ENCODE peak calls at places on chromosomes 4 and X, in nine cellular contexts. B is left lung; Q is NCI-H1417; Z is GM23248; K is stimulated activated CD8-positive, alpha-beta memory T cell treated with anti-CD3 and anti-CD28 coated beads, Interleukin-12 subunit alpha, Interleukin-12 subunit beta, amount 100 ng/mL, for 1 hour; Y is NB4; A is SW480; I is NCI-H510A; T is activated T-cell treated with anti-CD3 and anti-CD28 coated beads for 1 hour. S is an unnamed sample.
A peak's percentile ranks its signal among the peaks of the same experiment; 100 is the strongest.

GRCh38 chr4:56981795-56982201 is 3.1 kb downstream of the POLR2B start:
- DNase-seq in B (no peak), Q (no peak), Z (peak; percentile 55), K (no peak), Y (no peak), A (no peak), I (no peak), T (no peak), S (no peak)

GRCh38 chr4:1512081-1512737 is 106.0 kb upstream of the NKX1-1 start:
- DNase-seq in B (peak; percentile 53), Q (no peak), Z (no peak), K (no peak), Y (no peak), A (no peak), I (no peak), T (no peak), S (no peak)

GRCh38 chrX:134460861-134461218 is 875 bp downstream of the HPRT1 start:
- DNase-seq in B (no peak), Q (peak; percentile 67), Z (peak; percentile 42), K (no peak), Y (peak; percentile 33), A (peak; percentile 47), I (no peak), T (no peak), S (no peak)

GRCh38 chr4:185202984-185203379 is 818 bp downstream of the CFAP97 start:
- DNase-seq in B (no peak), Q (no peak), Z (no peak), K (no peak), Y (peak; percentile 12), A (no peak), I (no peak), T (no peak), S (no peak)

GRCh38 chr4:20816287-20816686 is 116.0 kb downstream of the PACRGL start:
- DNase-seq in B (no peak), Q (no peak), Z (no peak), K (no peak), Y (no peak), A (no peak), I (no peak), T (no peak), S (no peak)

GRCh38 chr4:10371869-10372471 is 85.3 kb downstream of the ZNF518B start:
- DNase-seq in B (no peak), Q (no peak), Z (peak; percentile 39), K (no peak), Y (no peak), A (peak; percentile 44), I (no peak), T (no peak), S (no peak)

GRCh38 chrX:135003876-135004623 is 13.3 kb downstream of the SMIM10 start:
- DNase-seq in B (peak; percentile 93), Q (peak; percentile 88), Z (peak; percentile 93), K (peak; percentile 74), Y (peak; percentile 88), A (peak; percentile 84), I (peak; percentile 69), T (peak; percentile 77), S (peak; percentile 93)

GRCh38 chr4:3783691-3784306 is 17.6 kb downstream of the ADRA2C start:
- DNase-seq in B (peak; percentile 62), Q (no peak), Z (peak; percentile 48), K (no peak), Y (no peak), A (peak; percentile 56), I (no peak), T (no peak), S (no peak)

GRCh38 chr4:78581626-78582025 is 30.1 kb downstream of the ANXA3 start:
- DNase-seq in B (no peak), Q (no peak), Z (no peak), K (no peak), Y (peak; percentile 22), A (no peak), I (no peak), T (no peak), S (no peak)

GRCh38 chrX:109760241-109760921 is 27.3 kb upstream of the ACSL4 start:
- DNase-seq in B (no peak), Q (no peak), Z (no peak), K (no peak), Y (no peak), A (no peak), I (no peak), T (no peak), S (no peak)

GRCh38 chr4:24249972-24250371 is 334.4 kb downstream of the DHX15 start:
- DNase-seq in B (no peak), Q (peak; percentile 18), Z (no peak), K (no peak), Y (no peak), A (no peak), I (no peak), T (no peak), S (no peak)

GRCh38 chr4:98383431-98384106 is 122.4 kb downstream of the RAP1GDS1 start:
- DNase-seq in B (no peak), Q (no peak), Z (no peak), K (no peak), Y (no peak), A (no peak), I (no peak), T (no peak), S (no peak)

GRCh38 chrX:68669094-68669830 is 21.8 kb downstream of the STARD8 start:
- DNase-seq in B (no peak), Q (no peak), Z (peak; percentile 51), K (no peak), Y (no peak), A (no peak), I (no peak), T (no peak), S (no peak)

GRCh38 chrX:133792198-133792953 is 193.0 kb downstream of the GPC3 start:
- DNase-seq in B (no peak), Q (peak; percentile 70), Z (peak; percentile 67), K (peak; percentile 13), Y (peak; percentile 64), A (peak; percentile 72), I (peak; percentile 37), T (peak; percentile 40), S (peak; percentile 31)

GRCh38 chrX:118261136-118261535 is 84.8 kb upstream of the WDR44 start:
- DNase-seq in B (no peak), Q (no peak), Z (no peak), K (no peak), Y (no peak), A (no peak), I (no peak), T (no peak), S (no peak)

GRCh38 chr4:173367285-173367684 is 3.5 kb upstream of the SAP30 start:
- DNase-seq in B (no peak), Q (no peak), Z (peak; percentile 28), K (no peak), Y (no peak), A (no peak), I (no peak), T (no peak), S (no peak)

GRCh38 chr4:13876151-13876550 is 248.6 kb upstream of the BOD1L1 start:
- DNase-seq in B (no peak), Q (no peak), Z (no peak), K (no peak), Y (no peak), A (no peak), I (no peak), T (no peak), S (no peak)

GRCh38 chr4:158179465-158179864 is 6.6 kb upstream of the GASK1B start:
- DNase-seq in B (no peak), Q (no peak), Z (no peak), K (no peak), Y (no peak), A (no peak), I (no peak), T (no peak), S (no peak)

GRCh38 chrX:71958281-71958675 is 47.6 kb downstream of the NHSL2 start:
- DNase-seq in B (no peak), Q (no peak), Z (no peak), K (no peak), Y (no peak), A (no peak), I (no peak), T (no peak), S (no peak)

GRCh38 chr4:177464026-177464425 is 21.8 kb upstream of the AGA start:
- DNase-seq in B (no peak), Q (no peak), Z (no peak), K (no peak), Y (no peak), A (no peak), I (no peak), T (no peak), S (no peak)

GRCh38 chr4:79233820-79234219 is 92.0 kb downstream of the NAA11 start:
- DNase-seq in B (no peak), Q (no peak), Z (no peak), K (no peak), Y (no peak), A (no peak), I (no peak), T (no peak), S (no peak)

GRCh38 chr4:4720671-4721070 is 138.8 kb upstream of the MSX1 start:
- DNase-seq in B (no peak), Q (no peak), Z (no peak), K (no peak), Y (no peak), A (no peak), I (peak; percentile 40), T (no peak), S (no peak)

GRCh38 chr4:113043591-113043990 is 5.9 kb upstream of the ANK2 start:
- DNase-seq in B (no peak), Q (no peak), Z (no peak), K (no peak), Y (no peak), A (no peak), I (no peak), T (no peak), S (no peak)

GRCh38 chr4:106063009-106063408 is 167.7 kb downstream of the NPNT start:
- DNase-seq in B (no peak), Q (no peak), Z (peak; percentile 7), K (no peak), Y (no peak), A (no peak), I (no peak), T (no peak), S (no peak)

S was measured in tibial artery.